ENCODE peak calls at places on chromosomes 2 and 18, in seven cellular contexts. One of them, this sample, is unnamed.

GRCh38 chr18:62637807-62638687 is 77.3 kb upstream of the PHLPP1 start:
- DNase-seq in H9: peak
- DNase-seq in neuronal stem cell: no peak
- DNase-seq in H1: peak
- DNase-seq in IMR-90: peak
- DNase-seq in trophoblast cell: peak
- DNase-seq in mesenchymal stem cell: peak
- DNase-seq in this sample: peak

GRCh38 chr2:8872821-8873432 is 35.5 kb upstream of the KIDINS220 start:
- DNase-seq in H9: no peak
- DNase-seq in neuronal stem cell: peak
- DNase-seq in H1: no peak
- DNase-seq in IMR-90: peak
- DNase-seq in trophoblast cell: no peak
- DNase-seq in mesenchymal stem cell: peak
- DNase-seq in this sample: peak

GRCh38 chr2:236565225-236565624 is 4.4 kb upstream of the ACKR3 start:
- DNase-seq in H9: no peak
- DNase-seq in neuronal stem cell: no peak
- DNase-seq in H1: no peak
- DNase-seq in IMR-90: no peak
- DNase-seq in trophoblast cell: no peak
- DNase-seq in mesenchymal stem cell: no peak
- DNase-seq in this sample: no peak

GRCh38 chr2:108124733-108125132 is 115.0 kb upstream of the SULT1C3 start:
- DNase-seq in H9: no peak
- DNase-seq in neuronal stem cell: no peak
- DNase-seq in H1: no peak
- DNase-seq in IMR-90: no peak
- DNase-seq in trophoblast cell: no peak
- DNase-seq in mesenchymal stem cell: no peak
- DNase-seq in this sample: no peak

GRCh38 chr2:85799215-85799956 is 45.6 kb downstream of the ATOH8 start:
- DNase-seq in H9: no peak
- DNase-seq in neuronal stem cell: no peak
- DNase-seq in H1: no peak
- DNase-seq in IMR-90: no peak
- DNase-seq in trophoblast cell: no peak
- DNase-seq in mesenchymal stem cell: no peak
- DNase-seq in this sample: no peak

GRCh38 chr2:199940373-199940772 is 14.9 kb downstream of the TYW5 start:
- DNase-seq in H9: no peak
- DNase-seq in neuronal stem cell: no peak
- DNase-seq in H1: no peak
- DNase-seq in IMR-90: peak
- DNase-seq in trophoblast cell: no peak
- DNase-seq in mesenchymal stem cell: peak
- DNase-seq in this sample: peak

GRCh38 chr2:81087646-81088045 is 783.1 kb upstream of the LRRTM1 start:
- DNase-seq in H9: no peak
- DNase-seq in neuronal stem cell: no peak
- DNase-seq in H1: no peak
- DNase-seq in IMR-90: no peak
- DNase-seq in trophoblast cell: no peak
- DNase-seq in mesenchymal stem cell: peak
- DNase-seq in this sample: no peak

GRCh38 chr18:63374520-63374919 is 7.5 kb upstream of the KDSR start:
- DNase-seq in H9: no peak
- DNase-seq in neuronal stem cell: no peak
- DNase-seq in H1: no peak
- DNase-seq in IMR-90: peak
- DNase-seq in trophoblast cell: no peak
- DNase-seq in mesenchymal stem cell: no peak
- DNase-seq in this sample: no peak

DNA sequence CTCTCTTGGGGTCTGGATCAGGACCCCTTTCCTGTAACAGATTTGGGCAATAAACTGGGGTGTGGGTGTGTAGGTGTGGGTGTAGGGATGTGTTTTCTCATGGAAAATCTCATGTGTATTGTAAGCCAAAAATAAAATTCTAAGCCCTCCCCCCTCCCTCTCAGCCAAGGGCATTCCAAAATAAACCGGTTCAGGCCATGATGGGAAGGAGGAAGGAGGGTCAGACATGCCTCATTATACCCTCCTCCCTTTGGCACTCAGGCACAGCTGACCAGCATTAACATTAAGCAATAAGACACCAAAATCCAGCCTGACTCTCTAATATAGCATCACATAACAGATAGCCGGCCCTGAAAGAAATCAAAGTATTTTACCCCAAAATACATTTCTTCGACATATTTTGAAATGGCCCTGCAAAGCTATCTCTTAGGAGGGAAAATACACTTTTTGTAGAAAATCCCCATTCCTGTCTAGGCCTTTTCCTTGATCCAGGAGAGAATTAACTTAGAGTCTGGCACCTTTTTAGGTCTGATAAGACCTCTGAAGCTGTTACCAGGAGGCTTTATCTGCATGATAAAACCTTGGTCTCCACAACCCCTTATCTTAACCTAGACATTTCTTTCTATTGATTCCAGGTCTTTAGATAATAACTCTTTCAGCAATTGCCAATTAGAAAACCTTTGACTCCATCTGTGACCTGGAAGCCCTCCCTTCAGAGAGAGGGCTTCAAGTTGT is 128.7 kb upstream of the COL5A2 start:
- DNase-seq in H9: no peak
- DNase-seq in neuronal stem cell: no peak
- DNase-seq in H1: no peak
- DNase-seq in IMR-90: no peak
- DNase-seq in trophoblast cell: no peak
- DNase-seq in mesenchymal stem cell: no peak
- DNase-seq in this sample: peak
- H3K4me2 ChIP-seq in H9: no peak
- H3K4me2 ChIP-seq in neuronal stem cell: no peak
- H3K4me2 ChIP-seq in H1: no peak
- H3K4me2 ChIP-seq in IMR-90: no peak
- H3K4me2 ChIP-seq in trophoblast cell: no peak
- H3K4me2 ChIP-seq in mesenchymal stem cell: no peak
- H3K4me2 ChIP-seq in this sample: no peak

GRCh38 chr18:44638141-44638540 is 42.5 kb upstream of the SETBP1 start:
- DNase-seq in H9: no peak
- DNase-seq in neuronal stem cell: no peak
- DNase-seq in H1: no peak
- DNase-seq in IMR-90: no peak
- DNase-seq in trophoblast cell: no peak
- DNase-seq in mesenchymal stem cell: no peak
- DNase-seq in this sample: no peak
- H2BK5ac ChIP-seq in H9: no peak
- H2BK5ac ChIP-seq in neuronal stem cell: no peak
- H2BK5ac ChIP-seq in H1: no peak
- H2BK5ac ChIP-seq in IMR-90: no peak
- H2BK5ac ChIP-seq in trophoblast cell: no peak
- H2BK5ac ChIP-seq in mesenchymal stem cell: no peak
- H2BK5ac ChIP-seq in this sample: no peak

GRCh38 chr2:209305026-209305425 is 118.8 kb upstream of the MAP2 start:
- DNase-seq in H9: no peak
- DNase-seq in neuronal stem cell: no peak
- DNase-seq in H1: no peak
- DNase-seq in IMR-90: no peak
- DNase-seq in trophoblast cell: no peak
- DNase-seq in mesenchymal stem cell: no peak
- DNase-seq in this sample: peak

GRCh38 chr2:209308415-209308814 is 115.4 kb upstream of the MAP2 start:
- DNase-seq in H9: no peak
- DNase-seq in neuronal stem cell: no peak
- DNase-seq in H1: no peak
- DNase-seq in IMR-90: no peak
- DNase-seq in trophoblast cell: no peak
- DNase-seq in mesenchymal stem cell: no peak
- DNase-seq in this sample: peak

GRCh38 chr2:209307161-209308001 is 116.5 kb upstream of the MAP2 start:
- DNase-seq in H9: peak
- DNase-seq in neuronal stem cell: no peak
- DNase-seq in H1: peak
- DNase-seq in IMR-90: no peak
- DNase-seq in trophoblast cell: no peak
- DNase-seq in mesenchymal stem cell: no peak
- DNase-seq in this sample: peak

GRCh38 chr2:209305746-209306196 is 118.1 kb upstream of the MAP2 start:
- DNase-seq in H9: peak
- DNase-seq in neuronal stem cell: no peak
- DNase-seq in H1: no peak
- DNase-seq in IMR-90: no peak
- DNase-seq in trophoblast cell: no peak
- DNase-seq in mesenchymal stem cell: no peak
- DNase-seq in this sample: peak
- H3K4ac ChIP-seq in H9: no peak
- H3K4ac ChIP-seq in neuronal stem cell: no peak
- H3K4ac ChIP-seq in H1: peak
- H3K4ac ChIP-seq in IMR-90: no peak
- H3K4ac ChIP-seq in trophoblast cell: no peak
- H3K4ac ChIP-seq in mesenchymal stem cell: no peak
- H3K4ac ChIP-seq in this sample: peak

GRCh38 chr18:13371689-13372404 is 153.3 kb downstream of the LDLRAD4 start:
- DNase-seq in H9: no peak
- DNase-seq in neuronal stem cell: no peak
- DNase-seq in H1: no peak
- DNase-seq in IMR-90: no peak
- DNase-seq in trophoblast cell: no peak
- DNase-seq in mesenchymal stem cell: no peak
- DNase-seq in this sample: no peak

GRCh38 chr18:13374468-13375301 is 156.1 kb downstream of the LDLRAD4 start:
- DNase-seq in H9: no peak
- DNase-seq in neuronal stem cell: no peak
- DNase-seq in H1: no peak
- DNase-seq in IMR-90: no peak
- DNase-seq in trophoblast cell: no peak
- DNase-seq in mesenchymal stem cell: no peak
- DNase-seq in this sample: peak

GRCh38 chr18:13374096-13374467 is 155.5 kb downstream of the LDLRAD4 start:
- DNase-seq in H9: no peak
- DNase-seq in neuronal stem cell: no peak
- DNase-seq in H1: no peak
- DNase-seq in IMR-90: no peak
- DNase-seq in trophoblast cell: no peak
- DNase-seq in mesenchymal stem cell: no peak
- DNase-seq in this sample: no peak

GRCh38 chr18:13370995-13371625 is 152.6 kb downstream of the LDLRAD4 start:
- DNase-seq in H9: no peak
- DNase-seq in neuronal stem cell: no peak
- DNase-seq in H1: no peak
- DNase-seq in IMR-90: no peak
- DNase-seq in trophoblast cell: no peak
- DNase-seq in mesenchymal stem cell: no peak
- DNase-seq in this sample: no peak

DNA sequence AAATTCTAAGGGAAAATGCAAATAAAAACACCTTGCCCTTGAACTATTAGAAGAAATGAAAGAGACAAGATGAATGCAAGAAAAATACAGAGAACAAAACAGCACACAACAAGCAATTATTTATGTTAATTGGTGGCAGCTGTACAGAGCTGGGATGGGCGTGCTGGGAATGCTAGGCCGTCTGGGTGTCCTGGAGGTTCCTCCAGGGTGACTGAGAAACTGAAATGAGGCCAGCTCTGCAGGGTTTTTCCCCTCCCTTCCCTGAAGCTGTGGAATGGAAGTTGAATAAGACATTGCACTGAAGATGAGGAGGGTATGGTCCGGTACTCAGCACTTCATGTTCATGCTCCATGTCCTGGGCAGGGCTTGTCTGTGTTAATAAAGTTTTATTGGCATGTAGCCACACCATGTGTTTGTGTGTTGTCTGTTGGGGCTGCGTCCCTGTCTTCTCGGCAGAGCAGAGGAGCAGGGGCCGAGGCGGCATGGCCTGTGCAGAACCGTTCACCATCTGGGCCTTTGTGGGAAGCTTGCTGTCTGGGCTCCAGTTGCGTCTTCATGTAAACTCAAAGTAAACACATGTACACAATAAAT is 153.9 kb downstream of the LDLRAD4 start:
- DNase-seq in H9: no peak
- DNase-seq in neuronal stem cell: no peak
- DNase-seq in H1: no peak
- DNase-seq in IMR-90: no peak
- DNase-seq in trophoblast cell: no peak
- DNase-seq in mesenchymal stem cell: no peak
- DNase-seq in this sample: no peak
- H3K4me2 ChIP-seq in H9: no peak
- H3K4me2 ChIP-seq in neuronal stem cell: no peak
- H3K4me2 ChIP-seq in H1: no peak
- H3K4me2 ChIP-seq in IMR-90: no peak
- H3K4me2 ChIP-seq in trophoblast cell: no peak
- H3K4me2 ChIP-seq in mesenchymal stem cell: no peak
- H3K4me2 ChIP-seq in this sample: no peak

DNA sequence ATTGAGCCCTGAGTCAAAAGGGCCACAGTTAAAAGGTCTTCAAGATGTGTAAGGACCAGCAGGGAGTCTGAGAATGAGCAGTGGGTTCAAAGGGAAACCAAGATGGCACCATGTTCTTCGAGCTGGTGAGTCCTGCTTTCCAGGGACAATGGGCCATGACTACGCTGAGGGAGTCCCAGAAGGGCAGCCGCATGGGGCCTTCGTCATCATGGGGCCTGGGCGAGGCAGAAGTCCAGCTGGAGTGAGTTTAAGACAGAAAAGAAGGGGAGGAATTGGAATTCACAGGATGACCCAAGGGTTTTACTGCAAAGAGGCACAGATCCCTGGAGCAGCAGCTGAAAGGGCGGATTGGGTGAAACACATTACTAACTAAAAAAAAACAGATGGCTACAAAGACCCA is 340.8 kb upstream of the MYT1L start:
- DNase-seq in H9: no peak
- DNase-seq in neuronal stem cell: no peak
- DNase-seq in H1: no peak
- DNase-seq in IMR-90: no peak
- DNase-seq in trophoblast cell: no peak
- DNase-seq in mesenchymal stem cell: no peak
- DNase-seq in this sample: no peak
- H2BK5ac ChIP-seq in H9: no peak
- H2BK5ac ChIP-seq in neuronal stem cell: no peak
- H2BK5ac ChIP-seq in H1: no peak
- H2BK5ac ChIP-seq in IMR-90: no peak
- H2BK5ac ChIP-seq in trophoblast cell: peak
- H2BK5ac ChIP-seq in mesenchymal stem cell: no peak
- H2BK5ac ChIP-seq in this sample: no peak

GRCh38 chr2:100070078-100070477 is 72.3 kb downstream of the AFF3 start:
- DNase-seq in H9: no peak
- DNase-seq in neuronal stem cell: no peak
- DNase-seq in H1: no peak
- DNase-seq in IMR-90: peak
- DNase-seq in trophoblast cell: no peak
- DNase-seq in mesenchymal stem cell: peak
- DNase-seq in this sample: no peak
- H3K4ac ChIP-seq in H9: no peak
- H3K4ac ChIP-seq in neuronal stem cell: no peak
- H3K4ac ChIP-seq in H1: no peak
- H3K4ac ChIP-seq in IMR-90: no peak
- H3K4ac ChIP-seq in trophoblast cell: no peak
- H3K4ac ChIP-seq in mesenchymal stem cell: no peak
- H3K4ac ChIP-seq in this sample: no peak